ENCODE peak calls at places on chromosomes 6 and 20, in five cellular contexts. N, Y, D, L and I are unnamed samples. For H3K4me1, the result is how much of the 10 kb centered on the place peaks cover.

GRCh38 chr20:41136336-41136694 is 1.0 kb upstream of the PLCG1 start:
- DNase-seq in N (no peak), Y (no peak), D (no peak), L (no peak), I (no peak)

GRCh38 chr20:54267510-54268003 is 59.7 kb downstream of the PFDN4 start:
- DNase-seq in N (peak), Y (no peak), D (peak), L (peak), I (no peak)

GRCh38 chr6:167767715-167768107 is 59.0 kb upstream of the AFDN start:
- DNase-seq in N (no peak), Y (no peak), D (no peak), L (no peak), I (no peak)

GRCh38 chr6:148263010-148263409 is 79.6 kb upstream of the SASH1 start:
- DNase-seq in N (no peak), Y (no peak), D (no peak), L (no peak), I (no peak)

GRCh38 chr6:20254295-20254694 is 42.0 kb upstream of the MBOAT1 start:
- DNase-seq in N (no peak), Y (no peak), D (no peak), L (no peak), I (no peak)

GRCh38 chr6:3911130-3911529 is 62.0 kb downstream of the FAM50B start:
- DNase-seq in N (no peak), Y (no peak), D (no peak), L (no peak), I (no peak)

GRCh38 chr20:7601431-7601830 is 338.8 kb downstream of the HAO1 start:
- DNase-seq in N (no peak), Y (no peak), D (no peak), L (no peak), I (no peak)

GRCh38 chr6:151179321-151179720 is 60.4 kb upstream of the AKAP12 start:
- DNase-seq in N (peak), Y (no peak), D (no peak), L (peak), I (no peak)

GRCh38 chr6:50661636-50662035 is 51.7 kb upstream of the TFAP2D start:
- DNase-seq in N (no peak), Y (no peak), D (no peak), L (no peak), I (no peak)

GRCh38 chr20:54137115-54137514 is 36.7 kb downstream of the CYP24A1 start:
- DNase-seq in N (no peak), Y (no peak), D (no peak), L (no peak), I (no peak)

GRCh38 chr20:6180531-6180930 is 57.7 kb upstream of the FERMT1 start:
- DNase-seq in N (no peak), Y (no peak), D (no peak), L (no peak), I (no peak)

GRCh38 chr20:5719861-5720401 is 30.3 kb upstream of the SHLD1 start:
- DNase-seq in N (peak), Y (no peak), D (peak), L (no peak), I (no peak)

GRCh38 chr20:35506872-35507638 is 22.4 kb downstream of the C20orf173 start:
- DNase-seq in N (peak), Y (no peak), D (no peak), L (peak), I (no peak)

GRCh38 chr6:108157234-108157971 is 8.4 kb upstream of the NR2E1 start:
- DNase-seq in N (no peak), Y (no peak), D (no peak), L (peak), I (no peak)

GRCh38 chr20:38855356-38855755 is 49.9 kb downstream of the PPP1R16B start:
- DNase-seq in N (peak), Y (no peak), D (no peak), L (peak), I (no peak)

GRCh38 chr6:26403888-26404287 is 1.8 kb downstream of the BTN3A1 start:
- DNase-seq in N (no peak), Y (no peak), D (no peak), L (no peak), I (no peak)

GRCh38 chr6:116408476-116408875 is 37.7 kb downstream of the DSE start:
- DNase-seq in N (no peak), Y (no peak), D (no peak), L (no peak), I (no peak)

GRCh38 chr20:46767127-46767761 is 57.8 kb downstream of the SLC2A10 start:
- DNase-seq in N (peak), Y (no peak), D (peak), L (peak), I (no peak)

GRCh38 chr6:36427781-36428345 is 14.8 kb downstream of the PXT1 start:
- DNase-seq in N (peak), Y (no peak), D (no peak), L (peak), I (no peak)

GRCh38 chr20:60872224-60872623 is 379.8 kb upstream of the CDH4 start:
- DNase-seq in N (no peak), Y (no peak), D (no peak), L (no peak), I (no peak)

GRCh38 chr6:13220266-13220665 is 108.1 kb downstream of the TBC1D7 start:
- DNase-seq in N (no peak), Y (no peak), D (no peak), L (no peak), I (no peak)

DNA sequence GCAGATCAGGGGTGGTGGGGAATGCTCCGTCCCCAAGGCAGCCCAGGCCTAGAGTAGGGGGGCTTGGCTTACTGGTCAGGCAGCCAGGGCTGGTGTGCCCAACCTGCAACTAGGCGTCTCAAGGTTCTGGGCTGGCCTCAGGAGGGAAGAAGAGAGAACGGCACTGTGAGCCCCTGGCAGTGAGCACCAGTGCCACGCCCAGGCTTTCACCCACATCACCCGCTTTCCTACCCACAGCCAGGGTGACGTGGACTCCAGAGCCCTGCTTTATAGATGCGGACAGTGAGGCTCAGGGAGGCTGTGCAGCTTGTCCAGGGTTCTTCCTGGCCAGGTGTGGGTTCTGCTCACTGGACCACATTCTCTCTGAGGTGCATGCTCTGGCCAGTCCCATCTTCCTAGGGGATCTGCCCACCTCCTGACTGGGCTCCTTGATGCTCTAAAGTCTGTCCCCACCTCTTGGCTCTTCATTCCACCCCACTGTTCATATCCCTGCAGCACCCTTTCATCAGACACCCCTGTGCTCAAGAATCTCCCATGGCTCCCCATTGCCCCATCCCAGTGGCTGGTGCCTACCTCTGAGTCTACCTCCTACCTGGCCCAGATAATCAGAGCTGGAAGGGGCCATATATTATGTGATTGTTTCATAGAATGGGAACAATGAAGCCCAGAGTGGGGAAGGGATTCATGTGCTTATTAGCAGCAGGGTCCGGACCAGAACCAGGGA is 8.0 kb downstream of the SPDEF start:
- DNase-seq in N (no peak), Y (no peak), D (no peak), L (no peak), I (no peak)
- H3K4me1 ChIP-seq in N (under half), Y (under half), D (under half), L (under half), I (under half)

GRCh38 chr20:43731927-43732326 is 5.1 kb upstream of the GTSF1L start:
- DNase-seq in N (no peak), Y (no peak), D (no peak), L (no peak), I (no peak)

GRCh38 chr20:43726811-43727338 is at the start of gene GTSF1L:
- DNase-seq in N (peak), Y (no peak), D (no peak), L (no peak), I (no peak)

GRCh38 chr20:43728686-43729255 is 2.0 kb upstream of the GTSF1L start:
- DNase-seq in N (no peak), Y (no peak), D (no peak), L (no peak), I (no peak)

GRCh38 chr20:43727980-43728590 is 1.3 kb upstream of the GTSF1L start:
- DNase-seq in N (peak), Y (no peak), D (no peak), L (no peak), I (no peak)

DNA sequence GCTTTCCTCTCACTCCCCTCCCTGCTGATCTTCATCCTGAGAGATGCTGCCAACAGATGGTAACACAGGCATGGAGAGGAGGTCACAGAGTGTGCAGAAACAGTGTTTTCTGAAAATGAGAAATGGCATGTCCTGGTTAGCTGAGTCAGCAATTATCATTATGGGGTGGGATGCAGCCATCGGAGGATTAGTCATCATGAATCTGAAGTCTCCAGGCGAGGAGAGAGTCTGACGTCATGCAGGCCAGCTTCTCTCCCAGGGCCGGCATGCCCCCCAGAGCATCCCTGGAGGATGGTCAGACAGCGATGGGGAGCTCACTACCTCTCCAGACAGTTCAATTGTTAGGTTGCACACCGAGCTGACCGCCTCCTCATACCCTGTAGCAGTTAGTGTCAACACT is 4.7 kb upstream of the GTSF1L start:
- DNase-seq in N (peak), Y (no peak), D (no peak), L (peak), I (no peak)
- H3K4me1 ChIP-seq in N (under half), Y (under half), D (under half), L (under half), I (under half)

DNA sequence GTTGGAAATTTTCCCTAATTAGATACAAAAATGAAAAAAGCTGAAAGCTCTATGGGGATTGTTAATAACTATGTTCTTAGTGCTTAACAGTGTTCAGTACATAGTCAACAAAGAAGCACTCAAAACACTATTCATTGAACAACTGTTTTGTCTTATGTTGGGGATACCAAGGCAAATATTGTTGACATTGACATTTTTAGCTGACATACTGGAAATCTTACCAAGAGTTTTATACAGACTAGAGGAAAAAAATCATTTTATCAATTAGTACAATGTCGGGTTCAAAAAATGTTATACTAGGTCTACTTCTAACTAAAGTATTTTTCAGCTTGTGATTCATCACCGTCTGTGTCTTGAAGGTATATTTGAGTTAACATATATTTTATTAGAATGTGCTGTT is 40.2 kb downstream of the KLHL31 start:
- DNase-seq in N (no peak), Y (no peak), D (no peak), L (no peak), I (no peak)
- H3K4me1 ChIP-seq in N (under half), Y (under half), D (under half), L (under half), I (under half)

GRCh38 chr6:158703840-158704822 is 54.3 kb downstream of the SYTL3 start:
- DNase-seq in N (peak), Y (peak), D (peak), L (peak), I (no peak)

GRCh38 chr6:158706369-158706982 is 56.6 kb downstream of the SYTL3 start:
- DNase-seq in N (peak), Y (peak), D (peak), L (peak), I (no peak)

GRCh38 chr6:158707120-158707519 is 57.3 kb downstream of the SYTL3 start:
- DNase-seq in N (peak), Y (no peak), D (peak), L (peak), I (no peak)

GRCh38 chr6:158707826-158708225 is 58.0 kb downstream of the SYTL3 start:
- DNase-seq in N (no peak), Y (peak), D (no peak), L (no peak), I (no peak)

DNA sequence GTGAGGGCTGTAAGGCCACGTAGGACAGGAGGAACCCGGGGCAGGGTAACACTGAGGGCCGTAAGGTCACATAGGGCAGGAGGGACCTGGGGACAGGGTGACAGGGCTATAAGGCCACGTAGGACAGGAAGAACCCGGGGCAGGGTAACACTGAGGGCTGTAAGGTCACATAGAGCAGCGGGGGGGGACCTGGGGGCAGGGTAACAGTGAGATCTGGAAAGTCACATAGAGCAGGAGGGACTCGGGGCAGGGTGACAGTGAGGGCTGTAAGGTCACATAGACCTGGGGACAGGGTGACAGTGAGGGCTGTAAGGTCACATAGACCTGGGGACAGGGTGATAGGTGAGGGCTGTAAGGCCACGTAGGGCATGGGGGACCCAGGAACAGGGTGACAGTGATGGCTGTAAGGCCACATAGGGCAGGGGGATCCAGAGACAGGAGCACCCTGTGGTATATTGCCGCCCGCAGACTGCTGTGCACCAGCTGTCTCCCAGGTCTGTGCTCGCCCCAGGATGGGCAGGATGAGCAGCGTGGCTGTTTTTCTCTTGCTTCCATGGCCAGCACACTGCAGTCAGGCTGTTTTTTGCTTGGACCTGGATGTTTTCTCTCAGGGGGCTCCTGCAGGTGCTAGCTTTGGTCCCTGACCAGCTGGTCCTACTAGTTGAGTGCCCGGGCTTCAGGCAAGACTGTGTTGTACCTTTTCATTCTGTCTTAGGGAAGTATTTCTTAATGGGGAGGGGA is 55.7 kb downstream of the SYTL3 start:
- DNase-seq in N (no peak), Y (no peak), D (no peak), L (no peak), I (no peak)
- H3K4me1 ChIP-seq in N (under half), Y (under half), D (under half), L (under half), I (under half)

GRCh38 chr6:89085409-89086012 is 5.0 kb downstream of the PNRC1 start:
- DNase-seq in N (no peak), Y (no peak), D (no peak), L (no peak), I (no peak)
- H3K4me1 ChIP-seq in N (under half), Y (under half), D (under half), L (under half), I (under half)

DNA sequence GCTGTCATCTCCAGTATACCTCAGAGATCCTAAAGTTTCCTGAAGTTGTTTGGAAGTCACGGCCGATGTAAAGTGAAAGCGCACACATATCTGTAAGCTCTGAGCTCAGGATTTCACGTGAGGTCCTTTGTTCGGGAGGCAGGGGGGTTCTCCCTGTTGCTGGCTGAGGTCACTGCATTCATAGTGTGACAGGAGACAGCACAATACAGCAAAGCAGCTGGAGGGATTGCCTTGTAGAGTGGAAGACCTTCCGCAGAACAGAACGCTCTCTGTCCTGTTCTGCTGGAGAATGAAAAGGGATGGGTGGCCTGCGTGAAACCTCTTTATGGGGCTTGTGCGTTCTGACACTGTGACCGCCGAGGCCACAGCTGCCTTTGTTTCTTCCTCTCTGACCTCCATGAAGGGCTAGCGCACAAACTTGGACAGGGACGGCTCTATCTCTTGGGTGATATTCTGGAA is 13.4 kb upstream of the SERPINB1 start:
- DNase-seq in N (no peak), Y (no peak), D (no peak), L (no peak), I (no peak)
- H3K4me1 ChIP-seq in N (under half), Y (under half), D (half or more), L (under half), I (under half)

GRCh38 chr6:149431905-149432775 is 32.1 kb downstream of the SUMO4 start:
- DNase-seq in N (peak), Y (peak), D (peak), L (peak), I (no peak)
- H3K4me1 ChIP-seq in N (under half), Y (under half), D (under half), L (under half), I (under half)

GRCh38 chr20:57703013-57703412 is 6.8 kb downstream of the PMEPA1 start:
- DNase-seq in N (no peak), Y (no peak), D (no peak), L (no peak), I (no peak)
- H3K4me1 ChIP-seq in N (under half), Y (under half), D (under half), L (under half), I (half or more)

GRCh38 chr6:121442591-121442990 is 7.1 kb downstream of the GJA1 start:
- DNase-seq in N (no peak), Y (no peak), D (no peak), L (peak), I (no peak)

GRCh38 chr6:121449331-121449730 is 13.9 kb downstream of the GJA1 start:
- DNase-seq in N (no peak), Y (no peak), D (no peak), L (no peak), I (no peak)

GRCh38 chr6:121441477-121441876 is 6.0 kb downstream of the GJA1 start:
- DNase-seq in N (no peak), Y (no peak), D (no peak), L (peak), I (no peak)

GRCh38 chr6:121439456-121440250 is 4.2 kb downstream of the GJA1 start:
- DNase-seq in N (no peak), Y (no peak), D (no peak), L (peak), I (no peak)

GRCh38 chr6:121443953-121444590 is 8.6 kb downstream of the GJA1 start:
- DNase-seq in N (no peak), Y (no peak), D (peak), L (peak), I (no peak)
- H3K4me1 ChIP-seq in N (under half), Y (under half), D (half or more), L (under half), I (half or more)

GRCh38 chr6:112214749-112215269 is 39.6 kb downstream of the LAMA4 start:
- DNase-seq in N (peak), Y (no peak), D (no peak), L (no peak), I (no peak)
- H3K4me1 ChIP-seq in N (under half), Y (under half), D (under half), L (half or more), I (under half)